ENCODE peak calls at places on chromosomes 1 and 21, in seven cellular contexts. A is heart right ventricle; X is T1000; W is stimulated activated CD4-positive, alpha-beta T cell treated with anti-CD3 and anti-CD28 coated beads, Interleukin-4, amount 100 ng/mL, for 24 hours; I is EH; L is left colon; J is CD8-positive, alpha-beta memory T cell. C is an unnamed sample.

GRCh38 chr1:63713627-63714481 is 60.0 kb upstream of the ROR1 start:
- DNase-seq in L (peak), W (no peak), A (no peak), J (no peak), X (peak), I (peak), C (peak)

GRCh38 chr1:202288177-202288576 is 53.6 kb downstream of the UBE2T start:
- DNase-seq in A (no peak), W (no peak), X (no peak), J (no peak), I (no peak), L (no peak), C (no peak)

GRCh38 chr21:45830221-45830640 is 151.3 kb upstream of the COL6A1 start:
- DNase-seq in W (no peak), I (no peak), L (peak), X (no peak), J (no peak), A (no peak), C (no peak)

GRCh38 chr1:202018476-202019234 is 8.3 kb downstream of the ELF3 start:
- DNase-seq in I (no peak), X (no peak), W (no peak), J (no peak), A (no peak), L (peak), C (no peak)

GRCh38 chr1:53470155-53470554 is 11.0 kb downstream of the DMRTB1 start:
- DNase-seq in I (peak), W (no peak), X (no peak), J (no peak), L (peak), A (peak), C (peak)

GRCh38 chr1:150017206-150017750 is 6.8 kb upstream of the OTUD7B start:
- DNase-seq in X (no peak), L (peak), J (no peak), I (no peak), W (no peak), A (no peak), C (no peak)

GRCh38 chr1:36342426-36343185 is 19.2 kb upstream of the EVA1B start:
- DNase-seq in L (peak), I (peak), X (peak), J (peak), A (peak), W (peak), C (peak)

GRCh38 chr21:29098156-29098555 is 24.7 kb upstream of the CCT8 start:
- DNase-seq in L (no peak), A (no peak), W (no peak), J (no peak), I (peak), X (no peak), C (no peak)

GRCh38 chr1:166354411-166354810 is 187.6 kb upstream of the FAM78B start:
- DNase-seq in I (no peak), L (no peak), X (no peak), W (no peak), A (no peak), J (no peak), C (no peak)

GRCh38 chr1:64933296-64934070 is 32.9 kb downstream of the JAK1 start:
- DNase-seq in J (no peak), A (peak), L (no peak), X (peak), W (no peak), I (peak), C (peak)

GRCh38 chr1:203327684-203328457 is 22.6 kb downstream of the BTG2 start:
- DNase-seq in I (peak), J (peak), L (peak), X (no peak), W (peak), A (peak), C (peak)